ENCODE peak calls at places on chromosomes 16 and 17, in seven cellular contexts. B, X, T, J, E, N and L are unnamed samples.

GRCh38 chr16:85136213-85136704 is 24.0 kb upstream of the CIBAR2 start:
- DNase-seq in B (no peak), X (no peak), T (no peak), J (peak), E (no peak), N (no peak), L (no peak)

GRCh38 chr16:69311533-69312388 is 611 bp downstream of the VPS4A start:
- DNase-seq in B (peak), X (no peak), T (no peak), J (peak), E (peak), N (no peak), L (no peak)

GRCh38 chr17:41428591-41429326 is 4.4 kb upstream of the KRT37 start:
- DNase-seq in B (no peak), X (peak), T (no peak), J (peak), E (no peak), N (no peak), L (no peak)

GRCh38 chr16:50940275-50940854 is 198.5 kb downstream of the CYLD start:
- DNase-seq in B (no peak), X (no peak), T (no peak), J (no peak), E (no peak), N (no peak), L (no peak)

GRCh38 chr17:50918933-50919296 is 52.8 kb upstream of the TOB1 start:
- DNase-seq in B (peak), X (peak), T (no peak), J (no peak), E (no peak), N (no peak), L (no peak)

GRCh38 chr16:82091225-82091624 is 56.2 kb downstream of the HSD17B2 start:
- DNase-seq in B (no peak), X (peak), T (no peak), J (no peak), E (no peak), N (no peak), L (no peak)

GRCh38 chr16:10616744-10617640 is 36.6 kb upstream of the EMP2 start:
- DNase-seq in B (peak), X (peak), T (peak), J (peak), E (peak), N (peak), L (no peak)

GRCh38 chr16:67015317-67015731 is 13.6 kb upstream of the CBFB start:
- DNase-seq in B (peak), X (no peak), T (no peak), J (no peak), E (no peak), N (no peak), L (peak)

GRCh38 chr16:72467157-72467759 is 295.3 kb upstream of the PMFBP1 start:
- DNase-seq in B (peak), X (no peak), T (no peak), J (no peak), E (peak), N (peak), L (no peak)

GRCh38 chr16:27083861-27084261 is 17.1 kb downstream of the C16orf82 start:
- DNase-seq in B (no peak), X (no peak), T (no peak), J (peak), E (peak), N (no peak), L (no peak)

GRCh38 chr16:78198299-78198698 is 98.8 kb downstream of the WWOX start:
- DNase-seq in B (no peak), X (no peak), T (no peak), J (no peak), E (no peak), N (no peak), L (no peak)

GRCh38 chr17:1839516-1839915 is 9.7 kb downstream of the RPA1 start:
- DNase-seq in B (no peak), X (no peak), T (no peak), J (no peak), E (no peak), N (no peak), L (no peak)

GRCh38 chr16:60740033-60740696 is 1296.1 kb downstream of the CDH8 start:
- DNase-seq in B (no peak), X (no peak), T (no peak), J (no peak), E (no peak), N (no peak), L (no peak)

GRCh38 chr17:57415737-57416354 is 159.5 kb downstream of the MSI2 start:
- DNase-seq in B (no peak), X (no peak), T (no peak), J (no peak), E (no peak), N (no peak), L (no peak)

GRCh38 chr17:83124871-83125514 is 45.6 kb downstream of the METRNL start:
- DNase-seq in B (no peak), X (no peak), T (no peak), J (no peak), E (no peak), N (no peak), L (no peak)

GRCh38 chr17:79023886-79024771 is at the start of gene C1QTNF1:
- DNase-seq in B (peak), X (no peak), T (no peak), J (peak), E (peak), N (no peak), L (peak)

GRCh38 chr16:24853830-24854229 is 8.1 kb downstream of the SLC5A11 start:
- DNase-seq in B (peak), X (peak), T (no peak), J (no peak), E (peak), N (no peak), L (no peak)

GRCh38 chr17:80724723-80725388 is 180.2 kb downstream of the RPTOR start:
- DNase-seq in B (no peak), X (peak), T (no peak), J (peak), E (no peak), N (no peak), L (peak)

GRCh38 chr16:19929062-19929511 is 44.4 kb upstream of the GPRC5B start:
- DNase-seq in B (no peak), X (no peak), T (no peak), J (no peak), E (no peak), N (no peak), L (no peak)

GRCh38 chr17:8430966-8431365 is 4.7 kb upstream of the NDEL1 start:
- DNase-seq in B (no peak), X (peak), T (no peak), J (no peak), E (no peak), N (no peak), L (peak)

GRCh38 chr17:79332011-79332410 is 257.4 kb downstream of the ENGASE start:
- DNase-seq in B (no peak), X (no peak), T (no peak), J (no peak), E (peak), N (no peak), L (no peak)

GRCh38 chr16:27526169-27526568 is 23.5 kb downstream of the GTF3C1 start:
- DNase-seq in B (no peak), X (no peak), T (no peak), J (peak), E (no peak), N (no peak), L (peak)

GRCh38 chr17:35241520-35241919 is 1.4 kb upstream of the SLFN5 start:
- DNase-seq in B (no peak), X (no peak), T (no peak), J (no peak), E (peak), N (no peak), L (peak)

GRCh38 chr16:87556941-87557459 is 45.3 kb upstream of the JPH3 start:
- DNase-seq in B (no peak), X (no peak), T (no peak), J (peak), E (no peak), N (no peak), L (peak)

GRCh38 chr16:88686062-88686438 is 257 bp downstream of the SNAI3 start:
- DNase-seq in B (no peak), X (no peak), T (no peak), J (no peak), E (peak), N (peak), L (no peak)

GRCh38 chr16:30092373-30093010 is 768 bp upstream of the TBX6 start:
- DNase-seq in B (peak), X (peak), T (peak), J (peak), E (peak), N (peak), L (peak)